ENCODE peak calls at places on chromosomes 16 and 17, in four cellular contexts. P, G, H and X are unnamed samples.

GRCh38 chr16:49490321-49490705 is 116.7 kb downstream of the C16orf78 start:
- DNase-seq in H (no peak), P (no peak), G (no peak), X (no peak)

GRCh38 chr16:10578474-10579316 is 1.7 kb downstream of the EMP2 start:
- DNase-seq in H (peak; percentile 49), G (no peak), P (no peak), X (no peak)

GRCh38 chr16:47503936-47504335 is 42.8 kb downstream of the PHKB start:
- DNase-seq in P (no peak), G (no peak), H (no peak), X (no peak)

GRCh38 chr17:82348866-82349265 is 10.2 kb upstream of the TEX19 start:
- DNase-seq in H (no peak), P (no peak), G (peak; percentile 18), X (no peak)

GRCh38 chr16:66878067-66878466 is 2.2 kb upstream of the PDP2 start:
- DNase-seq in H (no peak), G (no peak), P (peak; percentile 53), X (no peak)

GRCh38 chr17:62617894-62618472 is 9.5 kb upstream of the MRC2 start:
- DNase-seq in H (no peak), G (peak; percentile 52), P (no peak), X (no peak)

GRCh38 chr17:45092932-45093430 is 31.9 kb downstream of the NMT1 start:
- DNase-seq in G (peak; percentile 98), P (no peak), H (peak; percentile 81), X (no peak)

GRCh38 chr17:67434061-67434525 is 57.0 kb downstream of the PITPNC1 start:
- DNase-seq in H (peak; percentile 54), G (peak; percentile 45), P (no peak), X (peak; percentile 43)

GRCh38 chr16:47565454-47565853 is 104.3 kb downstream of the PHKB start:
- DNase-seq in P (no peak), G (peak; percentile 78), H (peak; percentile 73), X (no peak)

GRCh38 chr17:3025421-3026124 is 37.8 kb downstream of the OR1D5 start:
- DNase-seq in P (no peak), G (no peak), H (no peak), X (no peak)

GRCh38 chr16:5176505-5176904 is 78.9 kb upstream of the EEF2KMT start:
- DNase-seq in P (no peak), H (no peak), G (no peak), X (no peak)

GRCh38 chr17:13508916-13509315 is 92.8 kb downstream of the HS3ST3A1 start:
- DNase-seq in G (peak; percentile 56), P (no peak), H (no peak), X (no peak)

DNA sequence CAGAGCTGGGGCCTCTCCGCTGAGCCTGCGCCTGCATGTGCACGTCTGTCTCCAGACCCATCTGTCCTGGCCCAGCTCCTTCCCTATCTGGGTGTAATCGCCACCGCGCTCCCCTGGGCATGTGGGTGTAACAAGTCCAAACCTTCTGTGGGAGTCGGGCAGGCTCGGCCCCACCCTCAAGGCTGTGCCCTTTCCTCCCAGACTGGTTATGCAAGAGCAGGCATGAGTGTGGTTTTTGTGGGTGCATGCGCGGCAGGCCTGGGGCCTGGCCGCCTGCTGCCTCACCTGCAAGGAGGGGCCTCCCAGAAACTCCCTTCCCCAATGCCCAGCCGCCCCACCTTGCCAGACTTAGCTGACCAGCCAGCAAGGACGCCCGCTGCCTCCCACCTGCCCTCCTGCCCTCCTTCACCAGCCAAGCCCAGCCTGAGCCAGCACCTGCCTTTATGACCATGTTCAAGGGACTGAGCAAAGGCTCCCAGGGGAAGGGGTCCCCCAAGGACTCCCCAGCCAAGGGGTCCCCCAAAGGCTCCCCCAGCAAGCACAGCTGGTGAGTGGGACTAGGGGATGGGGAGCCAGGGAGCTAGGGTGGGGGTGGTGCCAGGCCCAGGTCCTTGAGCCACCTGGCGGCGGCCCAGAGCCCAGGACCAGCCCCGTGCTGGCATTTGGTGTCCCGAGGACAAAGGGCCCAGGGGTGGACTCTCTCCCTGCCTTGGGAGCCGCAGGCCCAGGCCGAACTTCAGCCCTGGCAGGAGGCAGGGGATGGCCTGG is at the start of gene EVPLL:
- DNase-seq in H (peak; percentile 39), G (peak; percentile 25), P (peak; percentile 25), X (peak; percentile 12)
- TF ChIP-seq CTCF in H (no peak), G (no peak), P (no peak), X (no peak)

GRCh38 chr17:57948169-57948554 is 7.0 kb downstream of the CUEDC1 start:
- DNase-seq in P (no peak), G (no peak), H (no peak), X (no peak)

GRCh38 chr17:57946798-57947358 is 8.3 kb downstream of the CUEDC1 start:
- DNase-seq in H (no peak), G (peak; percentile 66), P (peak; percentile 68), X (peak; percentile 75)

GRCh38 chr17:57949649-57950048 is 5.6 kb downstream of the CUEDC1 start:
- DNase-seq in H (no peak), G (no peak), P (no peak), X (no peak)

GRCh38 chr17:57947369-57947768 is 7.8 kb downstream of the CUEDC1 start:
- DNase-seq in P (no peak), G (no peak), H (no peak), X (no peak)

GRCh38 chr17:57948555-57949420 is 6.4 kb downstream of the CUEDC1 start:
- DNase-seq in G (peak; percentile 82), P (no peak), H (no peak), X (no peak)
- TF ChIP-seq CTCF in G (no peak), P (no peak), H (no peak), X (no peak)

GRCh38 chr17:6843241-6843890 is 11.8 kb upstream of the TEKT1 start:
- DNase-seq in G (peak; percentile 69), H (no peak), P (no peak), X (peak; percentile 45)
- TF ChIP-seq CTCF in G (peak; percentile 41), H (peak; percentile 71), P (peak; percentile 43), X (peak; percentile 33)

GRCh38 chr17:64306850-64307463 is 43.9 kb upstream of the TEX2 start:
- DNase-seq in P (no peak), H (peak; percentile 63), G (peak; percentile 88), X (peak; percentile 77)
- TF ChIP-seq CTCF in P (peak; percentile 71), H (peak; percentile 87), G (peak; percentile 73), X (peak; percentile 76)

DNA sequence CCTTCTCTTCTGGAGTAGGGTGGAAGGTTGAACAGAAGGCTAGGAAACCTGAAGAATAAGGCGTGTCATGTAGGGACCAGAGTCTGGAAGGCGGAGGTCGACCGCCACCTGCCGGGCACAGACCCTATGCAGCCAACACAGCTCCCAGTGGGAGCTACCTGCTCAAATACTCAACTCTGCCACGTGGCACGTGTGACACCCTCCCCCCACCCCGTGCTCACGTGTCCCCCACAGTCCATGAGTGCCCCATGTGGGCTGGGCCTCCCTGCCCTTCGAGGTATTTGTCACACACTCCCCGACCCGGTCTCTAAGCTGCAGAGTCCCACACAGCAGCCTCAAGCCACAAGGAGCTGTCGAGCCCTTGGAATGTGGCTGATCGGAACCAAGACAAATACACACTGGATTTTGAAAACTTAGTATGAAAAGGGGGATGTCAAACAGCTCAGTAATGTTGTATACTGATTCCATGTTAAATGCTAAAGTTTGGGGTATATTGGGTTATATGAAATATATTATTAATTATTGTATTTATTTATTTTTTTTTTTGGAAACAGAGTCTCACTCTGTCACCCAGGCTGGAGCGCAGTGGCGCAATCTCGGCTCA is 11.7 kb downstream of the HID1 start:
- DNase-seq in H (no peak), G (peak; percentile 54), P (peak; percentile 81), X (peak; percentile 85)
- TF ChIP-seq CTCF in H (peak; percentile 51), G (peak; percentile 54), P (peak; percentile 80), X (peak; percentile 66)